ENCODE peak calls at places on chromosomes 2 and 18, in six cellular contexts. F is NCI-H1694 treated with DMSO at 0.1 percent for 48 hours; Y is SK-N-SH; V is head of caudate nucleus; N is nephron progenitor cell; U is stimulated activated CD8-positive, alpha-beta memory T cell treated with anti-CD3 and anti-CD28 coated beads, Interleukin-15, amount 100 ng/mL, for 1 hour. W is an unnamed sample.

GRCh38 chr2:160290590-160290989 is 90.5 kb upstream of the ITGB6 start:
- DNase-seq in Y (no peak), U (no peak), N (no peak), V (no peak), F (no peak), W (no peak)

GRCh38 chr2:238182362-238182761 is 21.1 kb downstream of the ILKAP start:
- DNase-seq in F (no peak), V (no peak), Y (no peak), N (no peak), U (no peak), W (no peak)

GRCh38 chr18:58180738-58181353 is 136.8 kb downstream of the NEDD4L start:
- DNase-seq in U (peak), F (peak), V (peak), N (peak), Y (peak), W (no peak)

GRCh38 chr18:62326646-62327348 is 1.7 kb downstream of the TNFRSF11A start:
- DNase-seq in Y (no peak), F (no peak), V (no peak), N (no peak), U (no peak), W (no peak)

GRCh38 chr2:26693287-26693849 is 846 bp downstream of the KCNK3 start:
- DNase-seq in N (no peak), Y (peak), U (no peak), V (no peak), F (no peak), W (no peak)

GRCh38 chr18:47798366-47798765 is 132.1 kb downstream of the SMAD2 start:
- DNase-seq in V (no peak), N (no peak), Y (no peak), F (no peak), U (no peak), W (no peak)

GRCh38 chr2:237571551-237571950 is 5.2 kb downstream of the PRLH start:
- DNase-seq in F (no peak), V (no peak), Y (no peak), N (no peak), U (no peak), W (no peak)

GRCh38 chr2:12045864-12046291 is 299.4 kb downstream of the LPIN1 start:
- DNase-seq in U (no peak), V (no peak), Y (no peak), N (no peak), F (peak), W (no peak)

GRCh38 chr2:234286118-234286598 is 210.7 kb downstream of the ARL4C start:
- DNase-seq in Y (no peak), U (no peak), N (no peak), V (no peak), F (no peak), W (no peak)

GRCh38 chr2:127597984-127598380 is 48.0 kb upstream of the GPR17 start:
- DNase-seq in Y (no peak), U (no peak), V (no peak), F (no peak), N (no peak), W (no peak)

GRCh38 chr2:74513605-74514367 is 464 bp upstream of the TLX2 start:
- DNase-seq in V (no peak), F (no peak), N (peak), Y (no peak), U (no peak), W (peak)

GRCh38 chr2:237486819-237487448 is at the start of gene MLPH:
- DNase-seq in V (no peak), N (peak), Y (peak), U (no peak), F (no peak), W (no peak)

GRCh38 chr18:63708650-63709049 is 5.9 kb downstream of the SERPINB11 start:
- DNase-seq in Y (no peak), U (no peak), N (no peak), V (no peak), F (no peak), W (no peak)

GRCh38 chr2:224029876-224030275 is 9.2 kb downstream of the SERPINE2 start:
- DNase-seq in N (no peak), V (no peak), F (no peak), U (no peak), Y (no peak), W (no peak)

GRCh38 chr2:239692348-239692747 is 291.5 kb upstream of the HDAC4 start:
- DNase-seq in U (no peak), N (peak), Y (no peak), V (no peak), F (no peak), W (no peak)

GRCh38 chr2:70403267-70404053 is 101.6 kb upstream of the FAM136A start:
- DNase-seq in U (no peak), Y (no peak), F (no peak), V (no peak), N (no peak), W (no peak)

GRCh38 chr2:144349674-144350073 is 170.2 kb downstream of the ZEB2 start:
- DNase-seq in F (no peak), N (no peak), U (no peak), Y (no peak), V (no peak), W (no peak)

W was measured in NCI-H1048.